ENCODE peak calls at places on chromosomes 3 and 15, in five cellular contexts. W is GM23338, D is fibroblast of lung, O is mesenchymal stem cell, S is aorta. H is an unnamed sample. For H3K4me1, the result is how much of the 10 kb centered on the place peaks cover.

GRCh38 chr3:39065197-39065596 is 13.4 kb downstream of the WDR48 start:
- DNase-seq in S (no peak), D (peak), W (peak), O (peak), H (peak)

GRCh38 chr3:152298393-152299242 is 29.9 kb downstream of the MBNL1 start:
- DNase-seq in O (peak), S (no peak), W (no peak), D (peak), H (peak)

GRCh38 chr3:52247455-52248164 is 2.1 kb downstream of the PPM1M start:
- DNase-seq in S (no peak), D (no peak), W (no peak), O (no peak), H (no peak)

GRCh38 chr3:106139834-106140233 is 271.0 kb upstream of the CBLB start:
- DNase-seq in S (no peak), O (no peak), D (no peak), W (no peak), H (no peak)

GRCh38 chr3:26074080-26074479 is 284.2 kb downstream of the OXSM start:
- DNase-seq in O (no peak), W (no peak), S (no peak), D (no peak), H (no peak)

GRCh38 chr3:79467721-79468120 is 300.1 kb downstream of the ROBO1 start:
- DNase-seq in S (no peak), D (peak), W (peak), O (no peak), H (peak)

GRCh38 chr3:13404625-13405452 is 15.3 kb downstream of the NUP210 start:
- DNase-seq in O (no peak), S (no peak), D (no peak), W (no peak), H (no peak)

GRCh38 chr3:50444213-50444612 is 59.2 kb downstream of the CACNA2D2 start:
- DNase-seq in W (no peak), D (peak), S (no peak), O (no peak), H (peak)

GRCh38 chr3:45551214-45552010 is 43.1 kb upstream of the LIMD1 start:
- DNase-seq in D (peak), W (no peak), O (peak), S (peak), H (peak)

GRCh38 chr3:82927309-82928253 is 1166.1 kb upstream of the GBE1 start:
- DNase-seq in O (no peak), S (no peak), W (no peak), D (peak), H (no peak)

GRCh38 chr3:141537866-141538265 is 51.0 kb downstream of the RASA2 start:
- DNase-seq in O (no peak), S (no peak), D (no peak), W (no peak), H (no peak)

GRCh38 chr3:56783644-56784451 is 17.9 kb downstream of the ARHGEF3 start:
- DNase-seq in S (no peak), W (no peak), O (peak), D (peak), H (peak)

GRCh38 chr3:129587061-129587460 is 19.4 kb downstream of the PLXND1 start:
- DNase-seq in O (no peak), S (no peak), D (peak), W (no peak), H (peak)

GRCh38 chr15:57537072-57537471 is 54.6 kb upstream of the MYZAP start:
- DNase-seq in D (peak), W (peak), S (peak), O (peak), H (peak)

GRCh38 chr3:5151586-5151985 is 29.5 kb downstream of the ARL8B start:
- DNase-seq in D (no peak), W (no peak), O (no peak), S (no peak), H (no peak)

GRCh38 chr3:74344865-74345264 is 269.6 kb downstream of the CNTN3 start:
- DNase-seq in O (no peak), D (no peak), S (no peak), W (no peak), H (peak)

GRCh38 chr3:128195802-128196201 is 42.5 kb downstream of the EEFSEC start:
- DNase-seq in S (no peak), O (no peak), D (no peak), W (no peak), H (no peak)

GRCh38 chr3:195853036-195853435 is 41.3 kb upstream of the MUC4 start:
- DNase-seq in W (no peak), D (no peak), S (no peak), O (no peak), H (no peak)

GRCh38 chr3:23809840-23810341 is 4.1 kb downstream of the UBE2E1 start:
- DNase-seq in D (no peak), O (peak), W (peak), S (no peak), H (no peak)

GRCh38 chr3:76570436-76571057 is 469.4 kb upstream of the ROBO2 start:
- DNase-seq in O (peak), S (no peak), D (peak), W (peak), H (peak)

GRCh38 chr3:143139786-143140185 is 20.2 kb downstream of the CHST2 start:
- DNase-seq in S (no peak), W (no peak), O (no peak), D (peak), H (peak)

GRCh38 chr3:123002100-123002748 is 25.3 kb downstream of the SEMA5B start:
- DNase-seq in D (no peak), S (no peak), O (no peak), W (no peak), H (no peak)
- H3K4me1 ChIP-seq in D (under half), S (under half), O (under half), W (under half), H (under half)

GRCh38 chr3:187027531-187027936 is 97.2 kb downstream of the ST6GAL1 start:
- DNase-seq in W (no peak), S (no peak), D (no peak), O (no peak), H (no peak)
- H3K4me1 ChIP-seq in W (under half), S (under half), D (under half), O (under half), H (under half)

DNA sequence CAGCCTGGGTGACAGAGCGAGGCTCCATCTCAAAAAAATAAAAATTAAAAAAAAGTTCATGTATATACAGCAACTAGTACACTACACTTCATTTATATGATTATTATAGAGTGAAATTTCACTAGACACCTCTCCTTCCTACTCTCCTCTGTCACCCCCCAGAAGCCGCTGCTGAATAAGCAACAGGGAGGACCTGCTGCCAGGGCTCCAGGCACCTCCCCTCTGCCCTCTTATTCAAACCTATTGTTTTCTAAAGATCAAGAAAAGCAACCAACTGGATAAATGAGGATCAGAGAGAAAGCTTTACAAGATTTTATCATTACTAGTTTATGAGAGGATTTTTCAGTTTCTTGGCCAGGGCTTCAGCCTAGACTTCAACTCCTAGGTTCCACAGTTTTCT is 71.5 kb downstream of the DHX30 start:
- DNase-seq in W (no peak), O (no peak), S (no peak), D (no peak), H (no peak)
- H3K4me1 ChIP-seq in W (under half), O (under half), S (under half), D (under half), H (under half)

GRCh38 chr3:104887069-104887468 is 479.6 kb upstream of the ALCAM start:
- DNase-seq in O (no peak), S (no peak), W (no peak), D (peak), H (peak)

GRCh38 chr3:104886220-104886995 is 480.3 kb upstream of the ALCAM start:
- DNase-seq in D (peak), O (peak), W (no peak), S (no peak), H (peak)

GRCh38 chr3:104887619-104888018 is 479.1 kb upstream of the ALCAM start:
- DNase-seq in D (no peak), W (no peak), S (no peak), O (no peak), H (no peak)

GRCh38 chr3:104879919-104880318 is 486.8 kb upstream of the ALCAM start:
- DNase-seq in W (no peak), S (no peak), O (no peak), D (peak), H (peak)

DNA sequence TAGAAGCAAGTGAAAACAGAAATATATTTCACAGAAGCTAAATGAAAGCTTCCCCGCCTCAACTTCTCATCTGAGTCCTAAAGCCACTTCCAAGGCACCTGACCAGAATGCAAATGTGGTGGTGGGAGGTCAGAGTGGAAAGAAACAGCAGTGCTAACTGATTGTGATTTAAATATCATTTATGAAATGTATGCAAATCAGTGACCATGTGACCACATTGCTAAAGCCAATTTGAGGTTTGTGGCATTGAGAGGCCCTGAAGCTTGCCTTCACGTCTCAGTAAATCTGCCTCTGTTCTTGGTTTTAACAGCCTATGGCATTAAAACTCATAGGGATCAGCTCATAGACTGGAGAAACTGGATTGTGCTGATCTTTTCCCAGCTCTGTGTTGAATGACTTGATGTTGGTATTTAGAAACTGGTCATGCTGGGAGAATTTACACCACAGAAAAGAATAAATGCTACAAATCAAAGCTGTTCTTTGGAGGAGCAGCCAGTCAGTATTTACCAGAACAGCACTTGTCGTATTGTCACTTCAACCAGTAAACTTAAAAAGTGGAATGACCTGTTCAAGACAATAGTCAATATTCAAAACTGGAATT is 481.4 kb upstream of the ALCAM start:
- DNase-seq in W (no peak), D (peak), O (peak), S (no peak), H (peak)
- H3K4me1 ChIP-seq in W (under half), D (under half), O (under half), S (under half), H (under half)

DNA sequence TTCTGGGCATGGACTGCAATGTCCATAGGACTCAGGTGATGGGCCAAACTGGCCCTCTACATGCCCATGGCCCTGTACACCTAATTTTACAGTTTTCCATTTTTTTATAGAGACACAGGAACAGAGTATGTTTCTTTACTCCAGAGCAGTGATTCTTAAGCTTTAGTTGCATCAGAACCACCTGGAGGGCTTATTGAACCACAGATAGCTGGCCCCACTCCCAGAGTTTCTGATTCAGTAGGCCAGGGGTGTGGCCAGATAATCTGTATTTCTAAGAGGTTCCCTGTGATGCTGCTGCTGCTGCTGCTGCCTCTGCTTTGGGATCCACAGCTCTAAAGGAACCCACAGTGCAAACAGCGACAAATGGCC is 5.1 kb downstream of the RBP1 start:
- DNase-seq in O (peak), W (no peak), S (no peak), D (peak), H (peak)
- H3K4me1 ChIP-seq in O (under half), W (under half), S (under half), D (under half), H (under half)

DNA sequence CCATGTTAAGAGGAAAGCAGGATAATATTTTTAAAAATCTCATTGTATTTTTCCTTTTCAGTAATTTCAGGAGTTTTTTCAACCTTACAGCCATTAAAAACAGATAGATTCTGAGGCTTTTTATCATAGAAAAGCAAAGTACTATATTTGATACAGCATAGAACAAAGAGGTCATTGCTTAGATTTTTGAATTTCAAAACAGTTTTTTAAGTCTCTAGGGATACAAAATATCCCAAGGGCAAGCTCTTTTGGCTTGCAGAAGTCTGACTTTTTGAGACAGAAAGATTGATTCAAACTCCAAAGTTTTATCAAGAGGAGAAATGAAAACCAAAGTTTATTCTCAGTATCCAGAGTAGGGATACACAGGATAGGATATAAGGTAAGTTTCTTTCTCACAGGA is 49.3 kb upstream of the LEKR1 start:
- DNase-seq in S (no peak), D (no peak), W (no peak), O (no peak), H (no peak)
- H3K4me1 ChIP-seq in S (under half), D (under half), W (under half), O (under half), H (under half)

DNA sequence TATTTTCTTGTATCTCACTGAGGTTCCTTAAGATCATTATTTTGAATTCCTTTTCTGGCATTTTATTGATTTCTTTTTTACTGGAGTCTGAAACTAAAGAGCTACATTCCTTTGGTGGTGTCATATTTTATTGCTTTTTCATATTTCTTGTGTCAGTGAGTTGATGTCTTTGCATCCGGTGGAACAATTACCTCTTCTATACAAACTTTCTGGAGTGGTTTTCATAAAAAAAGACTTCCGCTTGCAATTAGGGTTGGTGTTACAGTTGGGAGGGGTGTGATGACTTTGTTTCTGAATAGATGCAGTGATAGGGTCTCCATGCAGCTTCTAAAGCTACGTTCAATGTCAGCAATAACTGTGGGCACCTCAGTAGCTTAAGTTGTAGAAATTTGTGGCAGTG is 181.7 kb downstream of the LPP start:
- DNase-seq in S (no peak), W (no peak), O (no peak), D (no peak), H (no peak)
- H3K4me1 ChIP-seq in S (under half), W (under half), O (under half), D (under half), H (under half)

GRCh38 chr3:183158552-183159006 is 4.0 kb downstream of the LAMP3 start:
- DNase-seq in S (no peak), O (peak), W (no peak), D (peak), H (peak)
- H3K4me1 ChIP-seq in S (under half), O (under half), W (under half), D (under half), H (under half)

GRCh38 chr3:61805510-61806080 is 244.2 kb downstream of the PTPRG start:
- DNase-seq in W (no peak), D (no peak), S (no peak), O (no peak), H (peak)
- H3K4me1 ChIP-seq in W (half or more), D (under half), S (under half), O (under half), H (under half)

H was measured in GM23248.